ENCODE peak calls at places on chromosomes 1 and 21, in six cellular contexts. G, E, Y, C, H and Q are unnamed samples.
A peak's percentile ranks its signal among the peaks of the same experiment; 100 is the strongest.

GRCh38 chr1:33436557-33437296 is 5.8 kb upstream of the PHC2 start:
- DNase-seq in G (no peak), E (no peak), Y (no peak), C (no peak), H (no peak), Q (no peak)

GRCh38 chr1:212218911-212219310 is 66.3 kb upstream of the PPP2R5A start:
- DNase-seq in G (no peak), E (peak; percentile 71), Y (peak; percentile 90), C (no peak), H (no peak), Q (peak; percentile 44)

GRCh38 chr1:172452536-172453159 is 8.8 kb upstream of the PIGC start:
- DNase-seq in G (peak; percentile 53), E (no peak), Y (no peak), C (no peak), H (no peak), Q (no peak)

GRCh38 chr21:45302082-45303061 is 14.7 kb upstream of the POFUT2 start:
- DNase-seq in G (no peak), E (peak; percentile 62), Y (no peak), C (no peak), H (no peak), Q (no peak)

GRCh38 chr1:89995595-89996397 is 886 bp downstream of the ZNF326 start:
- DNase-seq in G (peak; percentile 37), E (no peak), Y (no peak), C (no peak), H (no peak), Q (no peak)

GRCh38 chr21:40386301-40386911 is 460.6 kb downstream of the DSCAM start:
- DNase-seq in G (peak; percentile 49), E (no peak), Y (no peak), C (peak; percentile 50), H (peak; percentile 21), Q (no peak)

GRCh38 chr1:231584117-231584516 is 42.5 kb upstream of the DISC1 start:
- DNase-seq in G (peak; percentile 86), E (peak; percentile 92), Y (peak; percentile 21), C (no peak), H (no peak), Q (peak; percentile 60)

GRCh38 chr1:155261401-155261887 is 716 bp downstream of the SCAMP3 start:
- DNase-seq in G (no peak), E (no peak), Y (no peak), C (no peak), H (no peak), Q (no peak)

GRCh38 chr21:26833460-26833939 is 11.7 kb downstream of the ADAMTS1 start:
- DNase-seq in G (no peak), E (peak; percentile 38), Y (no peak), C (no peak), H (no peak), Q (no peak)

GRCh38 chr21:45464309-45464708 is 59.3 kb downstream of the COL18A1 start:
- DNase-seq in G (no peak), E (no peak), Y (no peak), C (no peak), H (no peak), Q (no peak)

GRCh38 chr1:229578168-229579100 is 19.9 kb upstream of the ABCB10 start:
- DNase-seq in G (no peak), E (no peak), Y (no peak), C (no peak), H (no peak), Q (no peak)

GRCh38 chr1:207073906-207074820 is 14.5 kb upstream of the C4BPB start:
- DNase-seq in G (peak; percentile 90), E (no peak), Y (no peak), C (no peak), H (no peak), Q (no peak)

GRCh38 chr1:3775248-3775497 is 2.6 kb downstream of the SMIM1 start:
- DNase-seq in G (no peak), E (no peak), Y (no peak), C (no peak), H (no peak), Q (no peak)

GRCh38 chr1:178093958-178094751 is at the start of gene RASAL2:
- DNase-seq in G (peak; percentile 57), E (peak; percentile 75), Y (no peak), C (peak; percentile 39), H (peak; percentile 33), Q (no peak)

GRCh38 chr1:7441442-7441841 is 329.7 kb upstream of the VAMP3 start:
- DNase-seq in G (no peak), E (no peak), Y (no peak), C (no peak), H (no peak), Q (no peak)

GRCh38 chr21:26933448-26933847 is 33.4 kb downstream of the ADAMTS5 start:
- DNase-seq in G (no peak), E (no peak), Y (no peak), C (no peak), H (no peak), Q (no peak)

GRCh38 chr1:169361281-169361680 is 6.3 kb downstream of the NME7 start:
- DNase-seq in G (peak; percentile 41), E (peak; percentile 31), Y (no peak), C (no peak), H (no peak), Q (no peak)

GRCh38 chr1:64112281-64112680 is 91.1 kb upstream of the UBE2U start:
- DNase-seq in G (peak; percentile 60), E (peak; percentile 36), Y (peak; percentile 72), C (no peak), H (no peak), Q (no peak)

GRCh38 chr1:151047591-151047924 is at the start of gene C1orf56:
- DNase-seq in G (peak; percentile 76), E (peak; percentile 76), Y (no peak), C (no peak), H (no peak), Q (no peak)

GRCh38 chr21:35249636-35250035 is 200.5 kb upstream of the RUNX1 start:
- DNase-seq in G (peak; percentile 87), E (no peak), Y (no peak), C (peak; percentile 46), H (no peak), Q (no peak)

GRCh38 chr1:181152892-181153633 is 64.6 kb downstream of the IER5 start:
- DNase-seq in G (no peak), E (peak; percentile 97), Y (no peak), C (peak; percentile 60), H (no peak), Q (peak; percentile 34)

GRCh38 chr1:40755052-40755451 is 28.5 kb upstream of the KCNQ4 start:
- DNase-seq in G (no peak), E (peak; percentile 77), Y (no peak), C (peak; percentile 32), H (no peak), Q (no peak)

GRCh38 chr1:201259476-201260235 is 23.6 kb upstream of the PKP1 start:
- DNase-seq in G (no peak), E (peak; percentile 15), Y (no peak), C (peak; percentile 60), H (peak; percentile 47), Q (no peak)

GRCh38 chr21:42297372-42297771 is 17.8 kb downstream of the TFF3 start:
- DNase-seq in G (no peak), E (no peak), Y (no peak), C (no peak), H (no peak), Q (no peak)

GRCh38 chr1:2515763-2516080 is 10.7 kb downstream of the PANK4 start:
- DNase-seq in G (no peak), E (no peak), Y (no peak), C (no peak), H (no peak), Q (no peak)

GRCh38 chr1:221717491-221717865 is 24.4 kb downstream of the DUSP10 start:
- DNase-seq in G (no peak), E (no peak), Y (no peak), C (no peak), H (no peak), Q (no peak)

GRCh38 chr1:206466840-206467649 is 3.2 kb upstream of the IKBKE start:
- DNase-seq in G (no peak), E (no peak), Y (no peak), C (no peak), H (no peak), Q (no peak)

GRCh38 chr1:209354111-209354839 is 229.2 kb upstream of the CAMK1G start:
- DNase-seq in G (peak; percentile 98), E (peak; percentile 95), Y (peak; percentile 82), C (peak; percentile 81), H (peak; percentile 71), Q (peak; percentile 82)

GRCh38 chr1:94254073-94254810 is 16.9 kb upstream of the ARHGAP29 start:
- DNase-seq in G (peak; percentile 93), E (no peak), Y (no peak), C (no peak), H (no peak), Q (no peak)

GRCh38 chr1:14599787-14600186 is 1.3 kb downstream of the KAZN start:
- DNase-seq in G (no peak), E (no peak), Y (no peak), C (no peak), H (no peak), Q (no peak)
- H3K4me3 ChIP-seq in G (peak overlapping the region; percentile 82), E (peak overlapping the region; percentile 55), Y (peak overlapping the region; percentile 62), C (peak overlapping the region; percentile 80), H (peak overlapping the region; percentile 71), Q (no peak overlapping the region)

DNA sequence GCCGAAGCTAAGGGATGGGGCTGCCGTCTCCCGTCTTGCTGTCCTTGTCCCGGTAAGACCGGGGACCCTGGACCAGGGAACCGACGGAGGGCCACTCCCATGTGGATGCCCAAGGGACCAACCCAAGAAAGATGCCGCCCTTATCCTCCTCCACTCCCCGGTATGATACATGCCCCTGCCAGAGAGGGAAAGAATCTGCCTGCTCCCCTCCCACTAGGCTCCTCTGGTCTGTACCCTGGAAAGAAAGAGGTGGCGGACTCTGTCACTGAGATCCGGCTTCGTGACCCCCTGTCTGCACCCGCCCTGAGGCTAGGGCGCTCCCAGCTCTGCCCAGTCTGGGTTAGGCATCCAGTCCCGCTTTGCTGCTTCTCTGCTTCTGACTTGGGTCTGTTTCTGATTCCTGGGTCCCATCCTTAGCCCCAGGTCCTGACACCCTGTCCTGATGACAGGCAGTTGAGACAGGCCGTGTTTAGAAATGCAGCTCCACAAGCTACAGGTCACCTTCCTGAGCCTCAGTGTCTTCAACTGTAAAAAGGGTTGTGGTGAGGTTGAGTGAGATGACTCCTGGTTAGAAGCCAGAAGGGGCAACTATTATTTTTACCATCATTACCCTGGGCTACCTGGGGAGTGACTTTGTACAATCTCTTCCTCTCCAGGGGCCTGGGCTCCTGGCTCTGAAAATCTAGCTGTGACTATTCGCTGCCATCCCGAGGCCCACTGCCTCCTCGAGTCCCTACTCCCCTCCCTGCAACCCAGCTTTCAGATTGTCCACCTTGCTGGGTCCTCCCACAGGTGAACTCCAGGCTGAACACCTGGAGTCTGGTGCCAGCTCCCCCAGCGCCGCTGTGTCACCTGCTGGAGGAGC is 3.7 kb downstream of the MATN1 start:
- DNase-seq in G (peak; percentile 76), E (peak; percentile 73), Y (no peak), C (no peak), H (peak; percentile 62), Q (no peak)
- TF ChIP-seq CTCF in G (peak; percentile 15), E (no peak), Y (no peak), C (no peak), H (no peak), Q (no peak)

GRCh38 chr1:210878564-210878963 is 255.4 kb downstream of the KCNH1 start:
- DNase-seq in G (no peak), E (no peak), Y (no peak), C (no peak), H (no peak), Q (no peak)
- H3K4me3 ChIP-seq in G (no peak overlapping the region), E (no peak overlapping the region), Y (no peak overlapping the region), C (no peak overlapping the region), H (no peak overlapping the region), Q (no peak overlapping the region)

DNA sequence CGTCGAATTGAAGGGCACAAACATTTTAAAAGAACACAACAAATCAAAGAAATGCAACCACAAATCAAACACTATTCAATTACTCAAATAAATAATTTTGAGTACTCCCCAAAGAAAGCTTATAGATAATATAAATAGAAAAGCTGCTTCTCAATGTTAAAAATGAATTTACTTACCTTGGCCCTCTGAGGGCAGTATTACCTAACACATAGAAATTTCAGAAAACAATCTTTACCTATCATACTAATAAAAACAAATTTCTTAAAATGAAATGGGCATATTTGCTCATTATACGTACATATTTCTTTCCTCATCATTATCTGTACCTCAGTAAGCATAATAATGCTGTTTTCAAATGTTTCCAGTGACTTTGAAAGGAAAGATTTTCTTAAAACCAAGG is 141.8 kb downstream of the AKT3 start:
- DNase-seq in G (peak; percentile 50), E (peak; percentile 48), Y (no peak), C (no peak), H (no peak), Q (no peak)
- TF ChIP-seq CTCF in G (peak; percentile 86), E (no peak), Y (no peak), C (no peak), H (no peak), Q (no peak)